ENCODE peak calls at places on chromosomes 6 and 20, in seven cellular contexts. J is K562, G is HCT116, M is H1, Y is HepG2, C is SK-N-SH, N is GM12878. K is an unnamed sample.

GRCh38 chr6:121592955-121593665 is 157.7 kb downstream of the GJA1 start:
- DNase-seq in J (no peak), G (no peak), M (no peak), Y (no peak), C (peak; percentile 10), N (no peak), K (no peak)

GRCh38 chr20:59159091-59159821 is 4.4 kb upstream of the ZNF831 start:
- DNase-seq in J (peak; percentile 18), G (no peak), M (peak; percentile 64), Y (no peak), C (no peak), N (no peak), K (no peak)

GRCh38 chr6:119207327-119207726 is 128.9 kb upstream of the FAM184A start:
- DNase-seq in J (no peak), G (no peak), M (no peak), Y (no peak), C (no peak), N (no peak), K (no peak)

GRCh38 chr6:85551264-85551663 is 42.4 kb downstream of the SNX14 start:
- DNase-seq in J (peak; percentile 18), G (no peak), M (no peak), Y (no peak), C (peak; percentile 20), N (no peak), K (no peak)

GRCh38 chr6:128005009-128005408 is 104.2 kb upstream of the THEMIS start:
- DNase-seq in J (no peak), G (no peak), M (no peak), Y (no peak), C (no peak), N (no peak), K (no peak)

GRCh38 chr6:55141611-55142010 is 32.7 kb upstream of the HCRTR2 start:
- DNase-seq in J (no peak), G (no peak), M (no peak), Y (no peak), C (no peak), N (no peak), K (no peak)

GRCh38 chr6:16681260-16681873 is 79.9 kb downstream of the ATXN1 start:
- DNase-seq in J (no peak), G (peak; percentile 91), M (no peak), Y (peak; percentile 94), C (no peak), N (no peak), K (no peak)

GRCh38 chr6:75288023-75288422 is 3.4 kb upstream of the TMEM30A start:
- DNase-seq in J (no peak), G (no peak), M (no peak), Y (no peak), C (no peak), N (no peak), K (no peak)

GRCh38 chr6:125073071-125073470 is 80.5 kb upstream of the TPD52L1 start:
- DNase-seq in J (no peak), G (no peak), M (no peak), Y (no peak), C (no peak), N (no peak), K (no peak)

GRCh38 chr6:40510442-40510841 is 76.7 kb downstream of the LRFN2 start:
- DNase-seq in J (no peak), G (no peak), M (no peak), Y (no peak), C (peak; percentile 75), N (no peak), K (no peak)

GRCh38 chr20:58481541-58482021 is 33.6 kb downstream of the APCDD1L start:
- DNase-seq in J (peak; percentile 74), G (peak; percentile 27), M (peak; percentile 96), Y (peak; percentile 42), C (no peak), N (no peak), K (peak; percentile 73)

GRCh38 chr20:17843246-17844132 is 125.1 kb downstream of the SNX5 start:
- DNase-seq in J (no peak), G (peak; percentile 88), M (no peak), Y (no peak), C (no peak), N (no peak), K (no peak)

GRCh38 chr20:363319-364078 is 16.6 kb downstream of the NRSN2 start:
- DNase-seq in J (peak; percentile 73), G (no peak), M (no peak), Y (peak; percentile 66), C (no peak), N (no peak), K (no peak)

GRCh38 chr6:2999005-2999620 is 581 bp upstream of the NQO2 start:
- DNase-seq in J (no peak), G (no peak), M (no peak), Y (peak; percentile 93), C (no peak), N (no peak), K (no peak)

GRCh38 chr6:106128981-106129761 is 43.0 kb downstream of the PRDM1 start:
- DNase-seq in J (no peak), G (no peak), M (no peak), Y (no peak), C (no peak), N (no peak), K (no peak)

GRCh38 chr6:146850238-146850896 is 251.6 kb downstream of the ADGB start:
- DNase-seq in J (no peak), G (no peak), M (no peak), Y (no peak), C (no peak), N (no peak), K (no peak)

GRCh38 chr6:107991061-107991460 is 33.1 kb upstream of the SEC63 start:
- DNase-seq in J (peak; percentile 25), G (no peak), M (no peak), Y (no peak), C (no peak), N (no peak), K (no peak)

GRCh38 chr6:42450314-42451145 is 1.2 kb downstream of the TRERF1 start:
- DNase-seq in J (no peak), G (no peak), M (no peak), Y (no peak), C (no peak), N (no peak), K (no peak)

GRCh38 chr20:3071610-3072529 is at the start of gene OXT:
- DNase-seq in J (no peak), G (no peak), M (peak; percentile 74), Y (no peak), C (no peak), N (no peak), K (no peak)

GRCh38 chr6:83474309-83474708 is 38.0 kb upstream of the PRSS35 start:
- DNase-seq in J (no peak), G (no peak), M (no peak), Y (no peak), C (no peak), N (no peak), K (no peak)

GRCh38 chr6:15960740-15961629 is 167.9 kb upstream of the MYLIP start:
- DNase-seq in J (peak; percentile 37), G (no peak), M (peak; percentile 58), Y (no peak), C (no peak), N (no peak), K (no peak)

GRCh38 chr6:16334671-16335070 is 96.3 kb downstream of the GMPR start:
- DNase-seq in J (no peak), G (no peak), M (no peak), Y (no peak), C (no peak), N (no peak), K (no peak)

GRCh38 chr6:131023834-131024504 is 39.1 kb downstream of the EPB41L2 start:
- DNase-seq in J (no peak), G (peak; percentile 3), M (no peak), Y (no peak), C (no peak), N (no peak), K (no peak)

GRCh38 chr6:89032599-89032998 is 48.0 kb upstream of the PNRC1 start:
- DNase-seq in J (no peak), G (no peak), M (no peak), Y (no peak), C (no peak), N (no peak), K (no peak)

GRCh38 chr20:2295886-2296544 is at the start of gene TGM3:
- DNase-seq in J (no peak), G (no peak), M (no peak), Y (no peak), C (no peak), N (no peak), K (no peak)

GRCh38 chr6:20338160-20338559 is 63.5 kb upstream of the E2F3 start:
- DNase-seq in J (no peak), G (no peak), M (no peak), Y (no peak), C (no peak), N (no peak), K (no peak)

GRCh38 chr20:54133434-54134427 is 40.1 kb downstream of the CYP24A1 start:
- DNase-seq in J (no peak), G (peak; percentile 63), M (no peak), Y (peak; percentile 100), C (no peak), N (no peak), K (no peak)

GRCh38 chr6:113909224-113909856 is 52.2 kb downstream of the MARCKS start:
- DNase-seq in J (peak; percentile 69), G (peak; percentile 36), M (no peak), Y (peak; percentile 45), C (peak; percentile 63), N (peak; percentile 7), K (peak; percentile 45)
- TF ChIP-seq JUND in J (no peak), G (no peak), M (no peak), Y (no peak), C (no peak), N (no peak), K (no peak)

DNA sequence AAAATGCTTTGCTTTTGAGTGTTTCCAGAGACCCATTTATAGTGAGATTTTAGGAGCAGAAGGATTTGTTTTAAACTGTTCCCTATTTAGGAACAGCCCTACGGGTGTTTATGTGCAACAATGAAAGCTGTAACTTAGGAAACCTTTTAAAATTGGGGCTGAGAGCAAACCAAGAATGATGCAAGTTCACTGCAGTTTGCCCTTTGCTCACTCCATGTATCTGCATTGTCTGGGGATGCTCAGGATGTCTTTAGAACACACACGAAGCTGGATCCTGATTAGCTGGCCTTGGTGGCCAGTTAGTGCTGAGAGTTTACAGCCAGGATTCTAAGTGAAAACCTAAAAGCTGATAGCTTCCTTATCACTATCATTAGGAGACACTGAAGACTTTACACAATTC is 40.8 kb downstream of the GHRH start:
- DNase-seq in J (no peak), G (no peak), M (no peak), Y (no peak), C (peak; percentile 16), N (no peak), K (no peak)
- TF ChIP-seq JUND in J (no peak), G (no peak), M (no peak), Y (no peak), C (no peak), N (no peak), K (no peak)

DNA sequence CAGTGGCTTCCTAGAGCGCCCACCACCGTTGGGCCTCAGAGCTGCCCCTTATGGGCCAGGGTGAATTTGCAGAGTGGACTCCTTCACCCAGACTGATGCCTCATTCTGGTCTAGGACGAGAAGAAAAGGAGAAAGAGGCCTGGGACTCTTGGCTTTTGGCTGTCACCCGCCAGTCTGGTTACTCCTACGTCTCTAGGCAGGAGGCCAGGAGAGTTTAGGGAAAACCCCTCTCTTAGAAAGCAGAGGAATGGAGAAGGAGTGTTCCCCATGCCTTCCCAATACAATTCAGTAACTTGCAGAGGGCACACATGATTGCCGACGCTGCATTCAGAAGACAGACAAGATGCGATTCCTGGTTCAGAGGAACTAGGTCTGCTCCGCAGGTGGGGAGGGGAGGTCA is 70.1 kb downstream of the CDC5L start:
- DNase-seq in J (no peak), G (no peak), M (no peak), Y (no peak), C (no peak), N (no peak), K (no peak)
- TF ChIP-seq JUND in J (no peak), G (no peak), M (no peak), Y (no peak), C (no peak), N (no peak), K (no peak)

GRCh38 chr6:13357551-13358075 is 29.3 kb upstream of the TBC1D7 start:
- DNase-seq in J (peak; percentile 32), G (no peak), M (no peak), Y (no peak), C (no peak), N (no peak), K (no peak)
- TF ChIP-seq JUND in J (no peak), G (no peak), M (no peak), Y (no peak), C (no peak), N (no peak), K (no peak)